ENCODE peak calls at places on chromosome X, in five cellular contexts. One of them, this sample, is unnamed.

GRCh38 chrX:69361286-69361926 is 142.7 kb upstream of the NALF2 start:
- DNase-seq in trophoblast cell: no peak
- DNase-seq in H1: no peak
- DNase-seq in mesenchymal stem cell: no peak
- DNase-seq in neuronal stem cell: no peak
- DNase-seq in this sample: no peak

GRCh38 chrX:17497193-17497592 is 122.2 kb downstream of the NHS start:
- DNase-seq in neuronal stem cell: no peak
- DNase-seq in mesenchymal stem cell: no peak
- DNase-seq in H1: no peak
- DNase-seq in trophoblast cell: no peak
- DNase-seq in this sample: no peak

GRCh38 chrX:94265323-94265722 is 591.3 kb downstream of the FAM133A start:
- DNase-seq in trophoblast cell: no peak
- DNase-seq in neuronal stem cell: no peak
- DNase-seq in mesenchymal stem cell: no peak
- DNase-seq in H1: no peak
- DNase-seq in this sample: no peak

GRCh38 chrX:3962511-3963350 is 249.3 kb upstream of the PRKX start:
- DNase-seq in neuronal stem cell: peak; percentile 27
- DNase-seq in H1: no peak
- DNase-seq in mesenchymal stem cell: peak; percentile 2
- DNase-seq in trophoblast cell: no peak
- DNase-seq in this sample: peak; percentile 42

GRCh38 chrX:123961268-123962005 is at the start of gene STAG2:
- DNase-seq in H1: peak; percentile 62
- DNase-seq in trophoblast cell: peak; percentile 28
- DNase-seq in neuronal stem cell: peak; percentile 71
- DNase-seq in mesenchymal stem cell: peak; percentile 93
- DNase-seq in this sample: peak; percentile 80

GRCh38 chrX:37879692-37880091 is 32.3 kb upstream of the DYNLT3 start:
- DNase-seq in neuronal stem cell: no peak
- DNase-seq in trophoblast cell: no peak
- DNase-seq in H1: no peak
- DNase-seq in mesenchymal stem cell: no peak
- DNase-seq in this sample: no peak

GRCh38 chrX:24023972-24024664 is 2.9 kb downstream of the KLHL15 start:
- DNase-seq in H1: no peak
- DNase-seq in neuronal stem cell: no peak
- DNase-seq in trophoblast cell: no peak
- DNase-seq in mesenchymal stem cell: peak; percentile 37
- DNase-seq in this sample: no peak

GRCh38 chrX:153631346-153631745 is 15.7 kb upstream of the DUSP9 start:
- DNase-seq in mesenchymal stem cell: no peak
- DNase-seq in H1: no peak
- DNase-seq in trophoblast cell: no peak
- DNase-seq in neuronal stem cell: no peak
- DNase-seq in this sample: no peak

GRCh38 chrX:132592880-132593279 is 104.0 kb upstream of the MBNL3 start:
- DNase-seq in H1: no peak
- DNase-seq in mesenchymal stem cell: peak; percentile 28
- DNase-seq in neuronal stem cell: peak; percentile 2
- DNase-seq in trophoblast cell: no peak
- DNase-seq in this sample: peak; percentile 29

GRCh38 chrX:37361596-37361995 is 12.4 kb downstream of the PRRG1 start:
- DNase-seq in H1: no peak
- DNase-seq in neuronal stem cell: no peak
- DNase-seq in trophoblast cell: no peak
- DNase-seq in mesenchymal stem cell: peak; percentile 11
- DNase-seq in this sample: no peak

GRCh38 chrX:110341189-110342035 is 17.2 kb upstream of the RTL9 start:
- DNase-seq in neuronal stem cell: no peak
- DNase-seq in H1: no peak
- DNase-seq in trophoblast cell: no peak
- DNase-seq in mesenchymal stem cell: peak; percentile 87
- DNase-seq in this sample: no peak

GRCh38 chrX:23493941-23494374 is 159.3 kb downstream of the PTCHD1 start:
- DNase-seq in neuronal stem cell: no peak
- DNase-seq in H1: no peak
- DNase-seq in trophoblast cell: peak; percentile 7
- DNase-seq in mesenchymal stem cell: no peak
- DNase-seq in this sample: no peak

GRCh38 chrX:6849711-6850415 is 297.6 kb upstream of the STS start:
- DNase-seq in trophoblast cell: no peak
- DNase-seq in neuronal stem cell: no peak
- DNase-seq in mesenchymal stem cell: peak; percentile 29
- DNase-seq in H1: no peak
- DNase-seq in this sample: no peak

GRCh38 chrX:118448273-118448783 is 47.3 kb upstream of the DOCK11 start:
- DNase-seq in trophoblast cell: no peak
- DNase-seq in H1: no peak
- DNase-seq in mesenchymal stem cell: no peak
- DNase-seq in neuronal stem cell: no peak
- DNase-seq in this sample: no peak

GRCh38 chrX:2325076-2325784 is 175.5 kb downstream of the DHRSX start:
- DNase-seq in mesenchymal stem cell: no peak
- DNase-seq in trophoblast cell: peak; percentile 81
- DNase-seq in neuronal stem cell: no peak
- DNase-seq in H1: no peak
- DNase-seq in this sample: peak; percentile 33

GRCh38 chrX:149248073-149248625 is 257.0 kb downstream of the IDS start:
- DNase-seq in neuronal stem cell: no peak
- DNase-seq in H1: no peak
- DNase-seq in mesenchymal stem cell: no peak
- DNase-seq in trophoblast cell: no peak
- DNase-seq in this sample: no peak

GRCh38 chrX:133838761-133839676 is 146.4 kb downstream of the GPC3 start:
- DNase-seq in H1: peak; percentile 66
- DNase-seq in mesenchymal stem cell: peak; percentile 48
- DNase-seq in neuronal stem cell: peak; percentile 36
- DNase-seq in trophoblast cell: no peak
- DNase-seq in this sample: peak; percentile 43

GRCh38 chrX:129724767-129725166 is 14.0 kb upstream of the XPNPEP2 start:
- DNase-seq in H1: no peak
- DNase-seq in trophoblast cell: no peak
- DNase-seq in neuronal stem cell: no peak
- DNase-seq in mesenchymal stem cell: no peak
- DNase-seq in this sample: no peak

GRCh38 chrX:3938587-3938986 is 225.1 kb upstream of the PRKX start:
- DNase-seq in mesenchymal stem cell: no peak
- DNase-seq in trophoblast cell: no peak
- DNase-seq in H1: no peak
- DNase-seq in neuronal stem cell: no peak
- DNase-seq in this sample: no peak

GRCh38 chrX:136941396-136942337 is 61.1 kb upstream of the RBMX start:
- DNase-seq in mesenchymal stem cell: no peak
- DNase-seq in neuronal stem cell: no peak
- DNase-seq in trophoblast cell: no peak
- DNase-seq in H1: no peak
- DNase-seq in this sample: no peak

GRCh38 chrX:136933617-136934145 is 53.2 kb upstream of the RBMX start:
- DNase-seq in mesenchymal stem cell: no peak
- DNase-seq in trophoblast cell: no peak
- DNase-seq in neuronal stem cell: no peak
- DNase-seq in H1: no peak
- DNase-seq in this sample: no peak

GRCh38 chrX:136931661-136932060 is 51.1 kb upstream of the RBMX start:
- DNase-seq in neuronal stem cell: no peak
- DNase-seq in trophoblast cell: no peak
- DNase-seq in H1: no peak
- DNase-seq in mesenchymal stem cell: peak; percentile 16
- DNase-seq in this sample: no peak

DNA sequence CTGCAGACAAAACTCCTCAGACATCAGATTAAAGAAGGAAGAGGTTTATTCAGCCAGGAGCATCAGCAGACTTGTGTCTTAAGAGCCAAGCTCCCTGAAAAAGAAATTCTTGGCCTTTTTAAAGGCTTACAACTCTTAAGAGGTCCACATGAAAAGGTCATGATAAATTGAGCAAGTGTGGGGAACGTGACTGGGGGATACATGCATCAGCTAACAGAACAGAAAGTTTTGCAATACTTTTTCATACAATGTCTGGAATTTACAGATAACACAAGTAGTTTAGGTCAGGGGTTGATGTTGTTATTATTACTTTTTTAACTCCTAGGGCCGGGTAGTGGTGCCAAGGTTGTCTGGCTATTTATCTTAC is 55.6 kb upstream of the RBMX start:
- DNase-seq in neuronal stem cell: no peak
- DNase-seq in H1: no peak
- DNase-seq in mesenchymal stem cell: no peak
- DNase-seq in trophoblast cell: no peak
- DNase-seq in this sample: no peak
- H2BK12ac ChIP-seq in neuronal stem cell: no peak overlapping the region
- H2BK12ac ChIP-seq in H1: no peak overlapping the region
- H2BK12ac ChIP-seq in mesenchymal stem cell: no peak overlapping the region
- H2BK12ac ChIP-seq in trophoblast cell: no peak overlapping the region
- H2BK12ac ChIP-seq in this sample: no peak overlapping the region

DNA sequence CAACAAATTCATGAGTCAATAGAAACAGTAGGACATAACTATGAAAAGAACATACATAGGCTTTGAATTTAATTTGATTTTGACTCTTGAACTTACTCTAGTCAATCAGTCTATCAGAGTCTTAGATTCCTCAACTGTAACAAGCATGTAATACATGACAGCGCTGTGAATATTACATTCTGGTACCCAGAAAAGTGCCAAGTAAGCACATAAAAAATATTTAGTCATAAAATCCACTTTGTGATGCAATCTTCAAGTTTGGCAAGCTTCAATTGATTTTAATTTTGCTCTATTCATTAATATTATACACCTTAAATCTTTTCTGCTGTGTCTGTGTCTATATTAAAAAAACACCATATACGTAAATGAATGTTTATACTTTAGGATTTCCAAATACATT is 483.3 kb downstream of the PRR32 start:
- DNase-seq in trophoblast cell: no peak
- DNase-seq in neuronal stem cell: no peak
- DNase-seq in mesenchymal stem cell: no peak
- DNase-seq in H1: no peak
- DNase-seq in this sample: no peak
- H2BK12ac ChIP-seq in trophoblast cell: no peak overlapping the region
- H2BK12ac ChIP-seq in neuronal stem cell: no peak overlapping the region
- H2BK12ac ChIP-seq in mesenchymal stem cell: no peak overlapping the region
- H2BK12ac ChIP-seq in H1: no peak overlapping the region
- H2BK12ac ChIP-seq in this sample: no peak overlapping the region

GRCh38 chrX:112774142-112774541 is 66.5 kb downstream of the AMOT start:
- DNase-seq in mesenchymal stem cell: no peak
- DNase-seq in neuronal stem cell: no peak
- DNase-seq in H1: no peak
- DNase-seq in trophoblast cell: no peak
- DNase-seq in this sample: no peak

GRCh38 chrX:112769034-112769433 is 71.6 kb downstream of the AMOT start:
- DNase-seq in neuronal stem cell: no peak
- DNase-seq in H1: no peak
- DNase-seq in trophoblast cell: no peak
- DNase-seq in mesenchymal stem cell: peak; percentile 37
- DNase-seq in this sample: no peak

GRCh38 chrX:112766774-112767173 is 73.9 kb downstream of the AMOT start:
- DNase-seq in H1: no peak
- DNase-seq in mesenchymal stem cell: no peak
- DNase-seq in trophoblast cell: no peak
- DNase-seq in neuronal stem cell: no peak
- DNase-seq in this sample: no peak

DNA sequence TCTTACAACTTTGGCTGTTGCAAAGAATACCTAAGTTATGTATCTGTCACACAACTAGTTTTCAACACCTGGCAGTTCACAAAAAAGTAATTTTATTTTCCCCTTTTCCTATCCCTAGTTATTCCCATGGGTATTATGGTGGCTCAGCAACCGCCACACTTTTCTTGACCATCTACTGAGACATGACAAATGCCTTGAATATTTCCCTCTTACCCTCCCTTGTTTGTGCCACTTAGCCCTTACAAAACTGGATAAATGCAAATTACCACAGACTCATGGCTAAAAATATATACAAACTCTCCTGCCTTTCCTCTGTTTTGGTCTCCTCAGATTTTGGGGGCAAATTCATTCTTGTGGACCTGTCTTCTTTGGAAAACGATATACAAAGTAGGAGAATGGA is 72.1 kb downstream of the AMOT start:
- DNase-seq in mesenchymal stem cell: peak; percentile 1
- DNase-seq in trophoblast cell: no peak
- DNase-seq in neuronal stem cell: no peak
- DNase-seq in H1: no peak
- DNase-seq in this sample: no peak
- H2BK12ac ChIP-seq in mesenchymal stem cell: no peak overlapping the region
- H2BK12ac ChIP-seq in trophoblast cell: no peak overlapping the region
- H2BK12ac ChIP-seq in neuronal stem cell: no peak overlapping the region
- H2BK12ac ChIP-seq in H1: no peak overlapping the region
- H2BK12ac ChIP-seq in this sample: no peak overlapping the region

DNA sequence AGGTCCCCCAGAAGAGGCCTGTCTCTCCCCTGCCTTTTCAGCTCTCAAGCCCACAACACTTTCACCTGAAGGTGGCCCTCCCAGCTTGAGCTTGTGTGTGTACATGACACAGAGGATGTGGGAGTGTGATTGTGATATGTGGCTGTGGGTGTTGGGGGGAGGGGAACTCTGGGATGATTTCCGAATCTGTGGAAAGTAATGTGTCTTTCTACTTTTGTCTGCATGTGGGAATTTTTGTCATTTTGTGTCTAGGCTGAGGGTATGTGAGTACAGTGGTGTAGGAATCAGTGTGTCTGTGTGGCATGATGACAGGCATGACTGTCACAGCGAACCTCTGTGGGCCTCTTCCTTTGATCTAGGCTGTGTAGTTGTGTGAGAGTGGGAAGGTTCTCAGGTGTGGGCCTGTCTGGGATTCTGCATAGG is 6.4 kb downstream of the SYP start:
- DNase-seq in mesenchymal stem cell: no peak
- DNase-seq in trophoblast cell: no peak
- DNase-seq in neuronal stem cell: no peak
- DNase-seq in H1: no peak
- DNase-seq in this sample: no peak
- H2BK12ac ChIP-seq in mesenchymal stem cell: no peak overlapping the region
- H2BK12ac ChIP-seq in trophoblast cell: no peak overlapping the region
- H2BK12ac ChIP-seq in neuronal stem cell: no peak overlapping the region
- H2BK12ac ChIP-seq in H1: no peak overlapping the region
- H2BK12ac ChIP-seq in this sample: no peak overlapping the region

DNA sequence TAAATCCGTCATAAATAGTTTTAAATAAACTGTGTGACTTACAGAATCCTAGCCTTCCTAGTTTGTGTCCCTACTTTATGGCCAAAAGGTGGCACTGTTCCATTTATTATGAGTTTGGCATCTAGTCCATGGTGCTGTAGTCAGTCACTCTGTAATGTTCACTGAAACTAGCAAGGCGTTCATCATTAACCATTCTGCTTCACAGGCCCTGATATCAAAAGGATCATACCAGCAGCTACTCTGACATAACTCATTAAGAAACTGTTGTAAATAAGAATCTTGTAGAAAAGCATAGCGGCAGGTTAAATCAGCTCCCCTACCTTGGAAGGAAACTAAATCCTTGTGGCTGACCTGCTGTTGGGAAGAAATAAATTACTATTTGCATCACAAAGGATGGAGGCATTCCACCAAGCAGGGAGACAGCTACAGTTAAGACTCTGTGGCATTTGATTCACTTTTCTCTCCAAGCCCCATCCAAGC is 919.6 kb upstream of the DIAPH2 start:
- DNase-seq in H1: peak; percentile 41
- DNase-seq in mesenchymal stem cell: peak; percentile 32
- DNase-seq in trophoblast cell: peak; percentile 8
- DNase-seq in neuronal stem cell: peak; percentile 32
- DNase-seq in this sample: peak; percentile 63
- H2BK12ac ChIP-seq in H1: no peak overlapping the region
- H2BK12ac ChIP-seq in mesenchymal stem cell: no peak overlapping the region
- H2BK12ac ChIP-seq in trophoblast cell: no peak overlapping the region
- H2BK12ac ChIP-seq in neuronal stem cell: no peak overlapping the region
- H2BK12ac ChIP-seq in this sample: no peak overlapping the region

This sample was measured in H9.